ENCODE peak calls at places on chromosome 20, in four cellular contexts. C is cardiac fibroblast, L is MM.1S, O is breast epithelium. I is an unnamed sample.

GRCh38 chr20:2135018-2135417 is 33.4 kb downstream of the STK35 start:
- DNase-seq in O (no peak), L (no peak), C (peak; percentile 24), I (no peak)

GRCh38 chr20:50366270-50367103 is 143.7 kb upstream of the PTPN1 start:
- DNase-seq in L (peak; percentile 52), O (peak; percentile 67), C (peak; percentile 62), I (no peak)

GRCh38 chr20:9287826-9288225 is 218.9 kb downstream of the PLCB4 start:
- DNase-seq in O (no peak), L (no peak), C (no peak), I (no peak)

GRCh38 chr20:47821481-47822100 is 36.3 kb upstream of the SULF2 start:
- DNase-seq in O (no peak), L (no peak), C (peak; percentile 2), I (no peak)

GRCh38 chr20:50563133-50563944 is 53.2 kb downstream of the PTPN1 start:
- DNase-seq in O (no peak), L (no peak), C (no peak), I (no peak)

GRCh38 chr20:58065508-58066361 is 162.7 kb downstream of the ANKRD60 start:
- DNase-seq in O (no peak), C (no peak), L (no peak), I (no peak)

GRCh38 chr20:49594143-49594928 is 26.4 kb upstream of the PTGIS start:
- DNase-seq in O (no peak), C (peak; percentile 69), L (no peak), I (no peak)

GRCh38 chr20:13219327-13220193 is 1.5 kb upstream of the ISM1 start:
- DNase-seq in L (no peak), O (no peak), C (no peak), I (no peak)

GRCh38 chr20:18717062-18717461 is 96.5 kb upstream of the SCP2D1 start:
- DNase-seq in C (no peak), O (no peak), L (no peak), I (no peak)

GRCh38 chr20:13995841-13996240 is 525 bp downstream of the MACROD2 start:
- DNase-seq in O (no peak), L (no peak), C (no peak), I (no peak)

GRCh38 chr20:4041748-4042411 is 26.5 kb upstream of the RNF24 start:
- DNase-seq in C (peak; percentile 96), L (no peak), O (peak; percentile 60), I (no peak)

GRCh38 chr20:17869295-17869994 is 99.1 kb downstream of the SNX5 start:
- DNase-seq in C (no peak), O (peak; percentile 51), L (no peak), I (no peak)

GRCh38 chr20:17511401-17511800 is 19.8 kb downstream of the BFSP1 start:
- DNase-seq in O (no peak), C (no peak), L (peak; percentile 35), I (no peak)

GRCh38 chr20:51961964-51962761 is 159.8 kb upstream of the SALL4 start:
- DNase-seq in C (no peak), L (no peak), O (no peak), I (no peak)

GRCh38 chr20:35144694-35145093 is 2.4 kb downstream of the EDEM2 start:
- DNase-seq in C (no peak), L (no peak), O (no peak), I (no peak)

GRCh38 chr20:2652724-2653510 is 485 bp downstream of the NOP56 start:
- DNase-seq in L (peak; percentile 36), C (no peak), O (no peak), I (no peak)

GRCh38 chr20:1623501-1624250 is 3.9 kb upstream of the SIRPB1 start:
- DNase-seq in O (no peak), C (no peak), L (no peak), I (no peak)

GRCh38 chr20:37758332-37758731 is 64.5 kb downstream of the CTNNBL1 start:
- DNase-seq in O (no peak), L (no peak), C (no peak), I (no peak)
- TF ChIP-seq CTCF in O (no peak), L (peak; percentile 12), C (no peak), I (no peak)

DNA sequence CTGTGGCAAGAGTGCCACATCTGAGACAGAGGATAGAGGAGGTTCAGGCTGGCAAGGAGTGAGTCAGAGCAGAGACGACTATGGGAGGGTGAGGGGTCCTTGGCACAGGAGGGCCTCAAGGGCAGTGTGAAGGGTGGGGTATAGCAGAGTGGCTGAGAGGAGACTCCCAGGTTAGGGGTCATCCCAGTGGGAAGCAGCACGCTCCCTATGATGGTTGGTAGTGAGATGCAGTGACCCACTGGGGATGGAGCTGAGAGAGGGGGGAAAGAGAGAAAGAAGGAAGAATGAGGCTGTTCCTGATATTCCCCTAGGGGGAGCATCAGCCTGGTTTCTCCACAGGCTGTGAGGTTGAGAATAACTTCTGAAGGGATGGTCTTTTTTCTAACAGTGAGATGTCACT is 97.4 kb downstream of the INSM1 start:
- DNase-seq in L (no peak), C (peak; percentile 25), O (no peak), I (no peak)
- TF ChIP-seq CTCF in L (no peak), C (peak; percentile 52), O (no peak), I (no peak)

DNA sequence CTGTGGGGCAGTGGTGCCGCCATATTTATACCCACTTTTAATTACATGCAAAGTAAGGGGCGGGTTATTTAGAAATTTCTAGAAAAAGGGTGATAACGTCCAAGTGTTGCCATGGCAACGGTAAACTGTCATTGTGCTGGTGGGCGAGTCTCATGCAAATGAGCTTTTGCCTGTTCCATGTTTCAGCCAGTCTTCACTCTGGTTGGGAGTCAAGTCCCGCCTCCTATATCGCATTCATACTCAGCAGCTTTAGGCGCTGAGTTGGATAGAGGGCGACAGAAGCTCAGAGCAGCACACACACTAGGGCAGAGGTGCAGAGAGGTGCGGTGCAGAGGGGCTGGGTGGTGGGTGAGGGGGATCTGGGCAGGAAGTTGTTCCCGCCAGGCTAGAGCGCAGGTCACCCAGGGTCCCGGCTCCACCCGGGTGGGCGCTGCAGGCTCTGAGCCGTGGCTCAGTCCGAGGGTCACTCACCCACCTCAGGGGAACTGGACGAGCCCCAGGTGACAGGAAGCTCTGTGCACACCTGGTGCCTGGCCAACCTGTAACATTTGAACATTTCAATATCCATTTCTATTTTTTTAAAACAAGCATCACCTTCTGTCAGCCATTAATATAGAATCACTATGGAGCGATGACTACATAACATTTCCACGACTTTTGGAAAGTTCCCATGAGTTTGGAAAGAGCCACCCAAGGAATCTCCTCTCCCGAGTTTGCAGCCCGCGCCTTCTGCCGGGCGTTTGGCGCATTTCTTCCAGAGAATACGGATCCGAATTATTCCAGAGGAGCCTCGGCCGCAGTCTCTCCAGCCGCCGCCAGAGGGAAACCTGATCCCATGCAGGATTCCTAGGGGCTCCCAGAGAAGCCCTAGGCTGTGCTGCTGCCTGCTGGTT is 89.1 kb upstream of the PHACTR3 start:
- DNase-seq in O (peak; percentile 70), C (peak; percentile 57), L (no peak), I (no peak)
- TF ChIP-seq CTCF in O (peak; percentile 78), C (peak; percentile 79), L (peak; percentile 34), I (no peak)

GRCh38 chr20:36666181-36666740 is 20.3 kb upstream of the SLA2 start:
- DNase-seq in L (no peak), O (no peak), C (peak; percentile 39), I (no peak)
- TF ChIP-seq CTCF in L (no peak), O (no peak), C (no peak), I (no peak)

DNA sequence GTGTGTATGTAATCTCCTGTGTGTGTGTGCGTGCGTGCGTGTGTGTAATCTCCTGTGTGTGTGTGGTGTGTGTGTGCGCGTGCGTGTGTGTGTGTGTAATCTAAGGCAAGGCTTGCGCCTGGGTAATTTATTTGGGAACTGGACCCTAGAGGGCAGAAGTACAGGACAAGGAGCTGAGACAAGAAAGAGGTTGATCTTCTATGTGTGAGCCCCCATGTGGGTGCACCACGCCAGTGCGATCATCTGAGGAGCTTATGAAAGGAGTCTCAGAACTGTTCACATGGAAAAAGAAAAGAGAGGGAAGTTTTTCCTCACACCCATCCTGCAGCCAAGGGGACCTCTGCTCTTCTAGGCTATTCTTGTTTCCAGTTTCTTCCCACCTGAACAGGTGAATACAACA is 220.1 kb upstream of the GGTLC1 start:
- DNase-seq in O (no peak), L (no peak), C (no peak), I (no peak)
- TF ChIP-seq CTCF in O (no peak), L (peak; percentile 7), C (no peak), I (no peak)

I was measured in activated B cell treated with CpG ODN at 0.5 μM for 24 hours.